ENCODE peak calls at places on chromosomes 6 and 20, in seven cellular contexts. O is skeletal muscle cell, L is H7, P is tibial nerve, G is cardiac muscle cell, R is suprapubic skin, C is psoas muscle. X is an unnamed sample.

GRCh38 chr6:16130932-16131387 is 2.1 kb downstream of the MYLIP start:
- DNase-seq in P (peak), R (no peak), C (no peak), O (peak), G (peak), L (peak), X (no peak)

GRCh38 chr20:58362117-58362516 is 26.9 kb upstream of the VAPB start:
- DNase-seq in C (no peak), L (no peak), R (no peak), O (no peak), P (no peak), G (no peak), X (no peak)

GRCh38 chr6:31972709-31973350 is 892 bp upstream of the DXO start:
- DNase-seq in P (no peak), L (no peak), O (no peak), C (no peak), R (no peak), G (peak), X (no peak)

GRCh38 chr6:14883921-14884320 is 361.9 kb upstream of the JARID2 start:
- DNase-seq in R (no peak), O (no peak), P (no peak), C (no peak), L (peak), G (no peak), X (no peak)

GRCh38 chr20:56171087-56172012 is 77.2 kb upstream of the MC3R start:
- DNase-seq in O (no peak), G (no peak), C (no peak), R (no peak), P (no peak), L (no peak), X (peak)

GRCh38 chr6:73180718-73181619 is 44.3 kb downstream of the KHDC1L start:
- DNase-seq in O (peak), G (peak), L (peak), C (no peak), P (peak), R (no peak), X (no peak)

GRCh38 chr20:58701431-58702160 is 9.0 kb downstream of the NPEPL1 start:
- DNase-seq in C (no peak), L (peak), R (peak), O (no peak), P (no peak), G (no peak), X (no peak)

GRCh38 chr6:10643214-10643641 is 51.2 kb downstream of the C6orf52 start:
- DNase-seq in R (no peak), C (no peak), P (no peak), L (no peak), O (no peak), G (no peak), X (no peak)

GRCh38 chr20:24379116-24379927 is 90.1 kb upstream of the SYNDIG1 start:
- DNase-seq in R (no peak), O (no peak), L (no peak), C (peak), G (peak), P (no peak), X (peak)

GRCh38 chr6:4017847-4018193 is 61.1 kb downstream of the FAM217A start:
- DNase-seq in C (no peak), L (peak), O (no peak), G (peak), R (no peak), P (no peak), X (no peak)

GRCh38 chr6:67112120-67112519 is 1405.1 kb upstream of the EYS start:
- DNase-seq in R (no peak), G (peak), P (no peak), O (no peak), L (no peak), C (no peak), X (no peak)

GRCh38 chr6:88513920-88514319 is 347.8 kb upstream of the CNR1 start:
- DNase-seq in C (no peak), O (no peak), L (no peak), R (no peak), G (no peak), P (no peak), X (no peak)

GRCh38 chr20:10553326-10553984 is 118.3 kb downstream of the SLX4IP start:
- DNase-seq in L (peak), O (no peak), R (no peak), P (peak), C (peak), G (peak), X (no peak)

GRCh38 chr6:150898390-150899170 is 33.1 kb downstream of the MTHFD1L start:
- DNase-seq in P (no peak), G (no peak), R (peak), O (no peak), C (no peak), L (no peak), X (no peak)

GRCh38 chr6:134948142-134948541 is 1.8 kb downstream of the ALDH8A1 start:
- DNase-seq in R (no peak), C (no peak), G (no peak), P (no peak), L (no peak), O (no peak), X (no peak)

GRCh38 chr6:48325701-48326100 is 214.7 kb upstream of the PTCHD4 start:
- DNase-seq in P (no peak), C (no peak), R (no peak), O (peak), G (peak), L (no peak), X (no peak)

GRCh38 chr6:1792989-1793388 is 183.3 kb downstream of the FOXC1 start:
- DNase-seq in O (no peak), L (peak), C (no peak), G (no peak), P (no peak), R (no peak), X (no peak)

GRCh38 chr6:11214438-11214837 is 18.0 kb downstream of the NEDD9 start:
- DNase-seq in O (no peak), C (no peak), G (no peak), P (no peak), L (no peak), R (no peak), X (no peak)

GRCh38 chr6:22445946-22446345 is 123.4 kb upstream of the HDGFL1 start:
- DNase-seq in G (no peak), P (no peak), R (no peak), C (no peak), L (no peak), O (no peak), X (no peak)

GRCh38 chr6:136643850-136644596 is 93.8 kb upstream of the MAP7 start:
- DNase-seq in P (peak), O (peak), R (peak), L (peak), C (peak), G (peak), X (peak)

GRCh38 chr6:85323435-85324040 is 126.3 kb upstream of the NT5E start:
- DNase-seq in O (peak), R (peak), C (peak), G (peak), P (peak), L (peak), X (peak)

GRCh38 chr6:127554435-127555006 is 22.5 kb upstream of the C6orf58 start:
- DNase-seq in P (no peak), O (no peak), R (no peak), G (peak), L (peak), C (no peak), X (no peak)

GRCh38 chr20:23305098-23305497 is 45.5 kb upstream of the NXT1 start:
- DNase-seq in G (peak), L (no peak), C (peak), R (no peak), O (peak), P (peak), X (no peak)

GRCh38 chr20:58604410-58604881 is 46.6 kb upstream of the STX16 start:
- DNase-seq in C (peak), L (no peak), O (no peak), R (no peak), P (no peak), G (no peak), X (no peak)

GRCh38 chr6:141290871-141291270 is 841.9 kb upstream of the GJE1 start:
- DNase-seq in L (no peak), G (no peak), O (no peak), P (no peak), C (no peak), R (no peak), X (no peak)

GRCh38 chr20:57439432-57439831 is 48.2 kb downstream of the RBM38 start:
- DNase-seq in O (no peak), G (no peak), L (peak), C (peak), R (no peak), P (no peak), X (peak)

GRCh38 chr6:123022980-123023379 is 26.9 kb downstream of the CLVS2 start:
- DNase-seq in O (no peak), L (no peak), G (no peak), R (no peak), P (no peak), C (no peak), X (no peak)

GRCh38 chr20:46557231-46557956 is 6.9 kb upstream of the OCSTAMP start:
- DNase-seq in R (no peak), O (no peak), P (no peak), L (no peak), C (no peak), G (peak), X (no peak)

GRCh38 chr6:35719407-35719829 is 17.4 kb upstream of the ARMC12 start:
- DNase-seq in G (no peak), O (no peak), R (no peak), L (no peak), C (no peak), P (no peak), X (no peak)

GRCh38 chr6:39166189-39166917 is 51.4 kb upstream of the SAYSD1 start:
- DNase-seq in G (peak), C (peak), P (peak), L (peak), O (no peak), R (peak), X (peak)

GRCh38 chr20:23369424-23369823 is 7.4 kb downstream of the GZF1 start:
- DNase-seq in R (no peak), L (no peak), O (no peak), G (no peak), C (no peak), P (no peak), X (no peak)

GRCh38 chr20:8722277-8722928 is 346.5 kb upstream of the PLCB4 start:
- DNase-seq in G (peak), L (peak), C (no peak), P (peak), R (no peak), O (no peak), X (no peak)

GRCh38 chr6:164022632-164023031 is 608.1 kb downstream of the QKI start:
- DNase-seq in L (no peak), R (no peak), G (no peak), C (peak), O (no peak), P (no peak), X (no peak)

GRCh38 chr20:46073443-46073842 is 16.3 kb downstream of the NCOA5 start:
- DNase-seq in L (no peak), C (no peak), P (no peak), G (no peak), R (no peak), O (no peak), X (no peak)

GRCh38 chr6:11921017-11921438 is 91.1 kb upstream of the HIVEP1 start:
- DNase-seq in L (peak), O (peak), C (peak), G (peak), P (peak), R (no peak), X (no peak)

GRCh38 chr6:74755196-74755595 is 450.7 kb downstream of the COL12A1 start:
- DNase-seq in L (no peak), P (no peak), G (no peak), O (no peak), C (no peak), R (peak), X (no peak)

GRCh38 chr6:90135672-90136071 is 161.0 kb downstream of the BACH2 start:
- DNase-seq in P (no peak), L (no peak), C (no peak), O (peak), R (no peak), G (peak), X (no peak)

GRCh38 chr20:19981091-19981490 is 36.1 kb upstream of the NAA20 start:
- DNase-seq in C (no peak), R (no peak), P (no peak), L (no peak), O (peak), G (peak), X (no peak)

GRCh38 chr20:35410613-35411012 is 1.2 kb downstream of the UQCC1 start:
- DNase-seq in O (no peak), G (no peak), P (no peak), R (no peak), L (no peak), C (no peak), X (no peak)
- H3K4me3 ChIP-seq in O (peak), G (peak), P (no peak), R (no peak), L (no peak), C (peak), X (peak)

DNA sequence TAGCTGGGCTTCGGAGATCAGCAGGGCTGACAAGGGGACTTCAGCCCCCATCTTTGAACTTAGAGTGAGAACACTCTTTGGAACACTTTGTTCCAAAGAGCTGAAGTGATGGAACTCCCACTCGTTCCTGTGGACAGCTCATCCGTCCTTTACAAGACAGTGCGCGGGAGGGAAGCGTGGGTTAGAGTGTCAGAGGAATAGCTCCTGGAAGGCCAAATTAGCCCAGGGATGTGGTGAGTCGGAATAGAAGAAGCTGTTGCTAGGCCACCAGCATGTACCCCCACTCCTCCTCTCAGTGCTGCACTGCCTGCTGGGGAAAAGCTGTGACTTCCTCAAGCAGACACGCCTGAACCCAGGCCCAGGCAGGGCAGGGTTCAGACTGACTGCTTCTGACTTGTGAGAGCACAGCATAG is 1.7 kb downstream of the SDCBP2 start:
- DNase-seq in G (peak), L (peak), C (no peak), O (peak), P (no peak), R (peak), X (peak)
- H3K4me3 ChIP-seq in G (no peak), L (no peak), C (no peak), O (no peak), P (no peak), R (no peak), X (peak)

DNA sequence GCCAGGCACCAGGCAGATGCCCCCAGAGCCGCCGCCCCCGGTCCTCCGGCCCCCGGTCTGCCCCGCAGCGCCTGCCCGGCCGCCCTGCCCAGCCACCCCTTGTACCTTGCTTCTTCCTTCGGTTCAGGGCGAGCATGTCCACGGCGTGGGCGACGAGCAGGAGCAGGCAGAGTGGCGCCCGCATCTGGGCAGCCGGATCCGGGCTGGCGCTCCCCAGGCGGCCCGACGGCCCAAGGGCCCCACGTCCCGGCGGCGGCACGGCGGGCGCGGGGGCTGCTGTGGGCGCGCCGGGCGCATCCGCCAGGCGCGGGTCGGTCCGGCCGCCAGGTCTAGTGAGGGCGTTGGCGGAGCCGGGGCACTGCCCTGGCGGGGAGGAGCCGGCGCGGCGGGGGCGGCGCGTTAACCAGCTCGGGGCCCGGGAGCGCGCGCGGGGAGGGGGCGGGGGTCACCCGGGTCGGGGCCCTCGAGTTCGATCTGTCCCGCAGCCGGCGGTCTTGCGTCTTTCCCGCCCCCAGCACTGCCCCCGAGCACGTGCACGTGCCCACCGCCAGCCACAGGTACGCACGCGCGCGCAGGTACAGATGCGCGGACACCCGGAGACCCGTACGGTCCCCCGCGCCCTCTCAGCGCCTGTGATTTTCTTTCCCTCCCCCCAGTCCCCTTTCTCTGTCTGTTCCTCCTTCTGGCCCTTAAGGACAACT is at the start of gene RSPO4:
- DNase-seq in G (no peak), O (no peak), R (no peak), L (peak), C (no peak), P (no peak), X (no peak)
- H3K4me3 ChIP-seq in G (peak), O (no peak), R (peak), L (peak), C (no peak), P (no peak), X (no peak)

GRCh38 chr20:37904845-37905244 is 1.9 kb downstream of the VSTM2L start:
- DNase-seq in R (no peak), O (no peak), L (no peak), C (no peak), G (no peak), P (no peak), X (no peak)

GRCh38 chr20:37902504-37903313 is at the start of gene VSTM2L:
- DNase-seq in C (no peak), O (no peak), P (no peak), L (peak), R (no peak), G (peak), X (peak)

GRCh38 chr20:37905969-37906613 is 3.2 kb downstream of the VSTM2L start:
- DNase-seq in C (no peak), P (no peak), R (no peak), L (no peak), O (no peak), G (no peak), X (no peak)

GRCh38 chr20:37903317-37904007 is 535 bp downstream of the VSTM2L start:
- DNase-seq in G (no peak), P (no peak), R (no peak), O (no peak), L (peak), C (no peak), X (no peak)

DNA sequence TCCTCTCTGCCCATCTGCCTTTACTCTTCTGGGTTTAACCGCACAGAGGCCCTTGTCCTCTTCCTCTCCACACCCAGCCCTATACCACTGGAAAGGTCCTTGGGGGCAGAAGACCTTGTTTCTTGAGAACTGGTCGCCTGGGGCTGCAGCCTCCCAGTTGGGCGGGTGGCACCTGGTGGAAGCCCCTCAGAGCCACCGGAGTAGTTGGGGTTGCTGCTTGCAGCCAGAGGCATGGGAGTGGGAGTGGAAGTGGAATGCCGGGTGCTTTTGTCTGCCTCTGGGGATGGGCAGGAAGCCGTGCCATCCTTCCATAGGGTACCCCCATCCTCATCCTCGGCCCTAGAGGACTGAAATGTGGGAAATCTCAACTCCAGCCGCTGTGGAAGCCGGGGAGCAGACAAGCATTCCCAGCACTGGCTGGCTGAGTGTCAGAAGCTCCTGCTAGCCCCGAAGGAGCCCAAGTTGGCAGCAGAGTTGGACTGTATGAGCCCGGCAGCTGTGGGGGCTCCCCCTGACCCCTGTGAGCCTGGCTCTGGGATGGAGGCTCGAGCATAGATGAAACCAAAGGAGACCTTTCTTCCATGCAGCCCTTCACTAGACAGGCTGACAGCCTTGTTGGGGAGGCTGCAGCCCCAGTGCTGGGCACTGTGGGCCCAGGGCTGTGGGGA is 1.2 kb downstream of the VSTM2L start:
- DNase-seq in L (peak), P (no peak), R (no peak), O (no peak), C (no peak), G (no peak), X (no peak)
- H3K4me3 ChIP-seq in L (no peak), P (no peak), R (no peak), O (no peak), C (no peak), G (peak), X (peak)

GRCh38 chr6:55175778-55176084 is 1.4 kb downstream of the HCRTR2 start:
- DNase-seq in L (no peak), R (no peak), P (no peak), G (no peak), C (no peak), O (no peak), X (no peak)
- H3K4me3 ChIP-seq in L (no peak), R (no peak), P (no peak), G (no peak), C (no peak), O (no peak), X (no peak)

DNA sequence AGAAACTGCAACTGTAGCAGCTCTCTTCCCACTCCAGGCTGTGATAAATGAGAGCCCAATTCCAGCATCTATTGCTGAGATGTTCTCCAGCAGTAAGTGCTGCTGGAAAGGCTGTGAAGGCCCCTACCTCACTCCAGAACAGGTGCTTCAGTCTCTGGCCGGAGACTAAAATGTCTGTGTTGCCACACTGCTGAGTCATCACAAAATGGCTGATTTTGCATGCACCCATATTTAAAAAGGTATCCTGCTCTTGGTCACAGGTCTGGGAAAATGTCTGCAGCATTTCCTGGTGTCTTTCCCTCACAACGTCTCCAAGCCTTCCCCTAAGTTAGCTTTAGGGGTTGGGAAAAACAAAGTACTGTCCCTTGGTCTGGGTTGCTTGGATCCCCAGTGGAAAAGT is 95.1 kb downstream of the TPBG start:
- DNase-seq in L (no peak), O (no peak), R (no peak), P (no peak), G (no peak), C (no peak), X (no peak)
- H3K4me3 ChIP-seq in L (no peak), O (no peak), R (no peak), P (no peak), G (no peak), C (no peak), X (no peak)

X was measured in dorsolateral prefrontal cortex.